ENCODE peak calls at places on chromosome 14, in seven cellular contexts. K is WTC11; L is epithelial cell of esophagus; X is HT1080; H is right lobe of liver; S is stimulated activated CD8-positive, alpha-beta memory T cell treated with anti-CD3 and anti-CD28 coated beads, Interleukin-7, amount 100 ng/mL, for 4 hours; A is GM10248. V is an unnamed sample.

GRCh38 chr14:30283822-30284446 is 275.0 kb upstream of the G2E3 start:
- DNase-seq in K (peak; percentile 73), L (peak; percentile 70), X (peak; percentile 45), H (no peak), S (no peak), A (peak; percentile 16), V (peak; percentile 63)

GRCh38 chr14:68792830-68793733 is at the start of gene ZFP36L1:
- DNase-seq in K (peak; percentile 93), L (peak; percentile 96), X (peak; percentile 98), H (peak; percentile 97), S (peak; percentile 89), A (peak; percentile 88), V (peak; percentile 97)

GRCh38 chr14:70064111-70064885 is 124.5 kb downstream of the SLC8A3 start:
- DNase-seq in K (no peak), L (no peak), X (no peak), H (no peak), S (no peak), A (no peak), V (no peak)

GRCh38 chr14:36383674-36384421 is 63.4 kb upstream of the MBIP start:
- DNase-seq in K (no peak), L (peak; percentile 82), X (no peak), H (no peak), S (no peak), A (no peak), V (peak; percentile 12)

GRCh38 chr14:96264200-96264553 is 8.2 kb downstream of the BDKRB1 start:
- DNase-seq in K (no peak), L (no peak), X (no peak), H (no peak), S (no peak), A (no peak), V (no peak)

GRCh38 chr14:26870722-26871121 is 272.9 kb upstream of the NOVA1 start:
- DNase-seq in K (no peak), L (no peak), X (no peak), H (no peak), S (no peak), A (no peak), V (no peak)

GRCh38 chr14:98731701-98732100 is 540.3 kb downstream of the BCL11B start:
- DNase-seq in K (no peak), L (no peak), X (no peak), H (no peak), S (no peak), A (no peak), V (no peak)

GRCh38 chr14:68535404-68536024 is 257.4 kb downstream of the ZFP36L1 start:
- DNase-seq in K (no peak), L (peak; percentile 95), X (peak; percentile 92), H (no peak), S (no peak), A (no peak), V (peak; percentile 85)

GRCh38 chr14:29906256-29906885 is 21.3 kb downstream of the PRKD1 start:
- DNase-seq in K (no peak), L (peak; percentile 92), X (peak; percentile 55), H (no peak), S (no peak), A (no peak), V (peak; percentile 84)

GRCh38 chr14:29321646-29322045 is 555.1 kb downstream of the FOXG1 start:
- DNase-seq in K (no peak), L (peak; percentile 48), X (peak; percentile 82), H (no peak), S (no peak), A (no peak), V (peak; percentile 87)

GRCh38 chr14:91749857-91750256 is 18.0 kb upstream of the CATSPERB start:
- DNase-seq in K (no peak), L (no peak), X (no peak), H (no peak), S (no peak), A (no peak), V (no peak)

GRCh38 chr14:23727566-23728335 is 91.6 kb downstream of the DHRS2 start:
- DNase-seq in K (no peak), L (peak; percentile 75), X (peak; percentile 47), H (no peak), S (no peak), A (peak; percentile 43), V (peak; percentile 70)

GRCh38 chr14:101595887-101596721 is 34.8 kb downstream of the DIO3 start:
- DNase-seq in K (no peak), L (no peak), X (no peak), H (no peak), S (no peak), A (no peak), V (no peak)

GRCh38 chr14:74424606-74425005 is 1.4 kb downstream of the SYNDIG1L start:
- DNase-seq in K (no peak), L (no peak), X (no peak), H (no peak), S (no peak), A (no peak), V (no peak)

GRCh38 chr14:97776890-97777564 is 979.8 kb downstream of the VRK1 start:
- DNase-seq in K (no peak), L (peak; percentile 66), X (no peak), H (no peak), S (no peak), A (no peak), V (no peak)

GRCh38 chr14:74551903-74552371 is 58.4 kb downstream of the ISCA2 start:
- DNase-seq in K (no peak), L (no peak), X (no peak), H (no peak), S (no peak), A (no peak), V (no peak)

GRCh38 chr14:74531467-74531866 is 37.9 kb downstream of the ISCA2 start:
- DNase-seq in K (peak; percentile 77), L (peak; percentile 66), X (peak; percentile 40), H (no peak), S (no peak), A (no peak), V (peak; percentile 29)

GRCh38 chr14:68549057-68549421 is 243.8 kb downstream of the ZFP36L1 start:
- DNase-seq in K (no peak), L (peak; percentile 55), X (peak; percentile 37), H (no peak), S (no peak), A (no peak), V (peak; percentile 96)

GRCh38 chr14:95196268-95196667 is 38.9 kb upstream of the DICER1 start:
- DNase-seq in K (no peak), L (peak; percentile 26), X (no peak), H (no peak), S (no peak), A (peak; percentile 76), V (peak; percentile 21)

GRCh38 chr14:79972230-79972629 is 239.1 kb downstream of the DIO2 start:
- DNase-seq in K (no peak), L (no peak), X (no peak), H (no peak), S (no peak), A (no peak), V (no peak)

GRCh38 chr14:21940887-21941855 is 267.6 kb upstream of the OR4E1 start:
- DNase-seq in K (peak; percentile 36), L (peak; percentile 52), X (peak; percentile 44), H (no peak), S (no peak), A (no peak), V (peak; percentile 3)

GRCh38 chr14:31944256-31945073 is 132.6 kb upstream of the ARHGAP5 start:
- DNase-seq in K (no peak), L (no peak), X (no peak), H (no peak), S (no peak), A (no peak), V (no peak)

GRCh38 chr14:100664841-100665425 is 61.8 kb upstream of the DLK1 start:
- DNase-seq in K (no peak), L (no peak), X (no peak), H (no peak), S (no peak), A (no peak), V (no peak)

GRCh38 chr14:74035556-74035955 is 16.4 kb downstream of the BBOF1 start:
- DNase-seq in K (no peak), L (peak; percentile 44), X (peak; percentile 8), H (no peak), S (no peak), A (no peak), V (peak; percentile 29)

GRCh38 chr14:55336161-55336560 is 64.9 kb downstream of the FBXO34 start:
- DNase-seq in K (no peak), L (peak; percentile 74), X (no peak), H (no peak), S (no peak), A (no peak), V (peak; percentile 52)

GRCh38 chr14:34750233-34750632 is 35.8 kb upstream of the CFL2 start:
- DNase-seq in K (no peak), L (no peak), X (no peak), H (no peak), S (no peak), A (no peak), V (no peak)

GRCh38 chr14:93220509-93220908 is 13.5 kb downstream of the UBR7 start:
- DNase-seq in K (no peak), L (no peak), X (no peak), H (no peak), S (no peak), A (no peak), V (no peak)

GRCh38 chr14:55255979-55256378 is 15.2 kb upstream of the FBXO34 start:
- DNase-seq in K (no peak), L (no peak), X (no peak), H (no peak), S (no peak), A (no peak), V (no peak)

GRCh38 chr14:55697358-55697985 is 117.5 kb downstream of the KTN1 start:
- DNase-seq in K (no peak), L (no peak), X (no peak), H (no peak), S (no peak), A (no peak), V (peak; percentile 5)

GRCh38 chr14:99645545-99646505 is 896 bp downstream of the HHIPL1 start:
- DNase-seq in K (no peak), L (no peak), X (no peak), H (no peak), S (no peak), A (no peak), V (no peak)

GRCh38 chr14:60861545-60862147 is 119.2 kb downstream of the TRMT5 start:
- DNase-seq in K (no peak), L (peak; percentile 28), X (no peak), H (no peak), S (no peak), A (no peak), V (no peak)

GRCh38 chr14:22980672-22981089 is 1.7 kb downstream of the AJUBA start:
- DNase-seq in K (peak; percentile 76), L (peak; percentile 82), X (peak; percentile 53), H (peak; percentile 67), S (no peak), A (no peak), V (peak; percentile 64)